ENCODE peak calls at places on chromosomes 4 and X, in seven cellular contexts. Y, X, P, W, S, Q and C are unnamed samples.
A peak's percentile ranks its signal among the peaks of the same experiment; 100 is the strongest.

GRCh38 chr4:145484240-145484846 is 2.7 kb downstream of the SMAD1 start:
- DNase-seq in Y (no peak), X (no peak), P (no peak), W (no peak), S (no peak), Q (no peak), C (no peak)

GRCh38 chr4:4541040-4541631 is 712 bp downstream of the STX18 start:
- DNase-seq in Y (no peak), X (no peak), P (no peak), W (no peak), S (peak; percentile 31), Q (peak; percentile 60), C (peak; percentile 46)

GRCh38 chr4:54971474-54971950 is 153.9 kb downstream of the KDR start:
- DNase-seq in Y (no peak), X (no peak), P (no peak), W (no peak), S (peak; percentile 29), Q (peak; percentile 18), C (no peak)

GRCh38 chr4:173334891-173335754 is 965 bp upstream of the HMGB2 start:
- DNase-seq in Y (peak; percentile 68), X (no peak), P (peak; percentile 90), W (no peak), S (peak; percentile 80), Q (peak; percentile 83), C (peak; percentile 55)

GRCh38 chr4:93827272-93827947 is 1.1 kb upstream of the ATOH1 start:
- DNase-seq in Y (no peak), X (no peak), P (no peak), W (no peak), S (no peak), Q (no peak), C (no peak)

GRCh38 chr4:110195561-110196205 is 2.7 kb downstream of the ELOVL6 start:
- DNase-seq in Y (no peak), X (no peak), P (no peak), W (no peak), S (no peak), Q (no peak), C (no peak)

GRCh38 chr4:24856586-24856985 is 56.3 kb downstream of the CCDC149 start:
- DNase-seq in Y (no peak), X (no peak), P (no peak), W (no peak), S (peak; percentile 72), Q (no peak), C (peak; percentile 38)

GRCh38 chr4:10746371-10747143 is 62.0 kb upstream of the CLNK start:
- DNase-seq in Y (no peak), X (no peak), P (no peak), W (no peak), S (no peak), Q (no peak), C (no peak)

GRCh38 chr4:1026115-1026514 is 14.7 kb downstream of the FGFRL1 start:
- DNase-seq in Y (no peak), X (no peak), P (no peak), W (no peak), S (no peak), Q (no peak), C (no peak)

GRCh38 chr4:13988347-13989265 is 361.1 kb upstream of the BOD1L1 start:
- DNase-seq in Y (peak; percentile 77), X (no peak), P (no peak), W (no peak), S (peak; percentile 95), Q (no peak), C (no peak)

GRCh38 chr4:55008166-55009056 is 117.0 kb downstream of the KDR start:
- DNase-seq in Y (no peak), X (no peak), P (no peak), W (no peak), S (no peak), Q (no peak), C (no peak)

GRCh38 chrX:13120017-13120416 is 75.6 kb upstream of the FAM9C start:
- DNase-seq in Y (peak; percentile 79), X (no peak), P (no peak), W (no peak), S (no peak), Q (peak; percentile 21), C (no peak)

GRCh38 chrX:69961365-69962072 is 88.2 kb downstream of the AWAT2 start:
- DNase-seq in Y (no peak), X (no peak), P (no peak), W (no peak), S (no peak), Q (no peak), C (no peak)

GRCh38 chr4:45944000-45944399 is 179.9 kb downstream of the GABRG1 start:
- DNase-seq in Y (no peak), X (no peak), P (no peak), W (no peak), S (no peak), Q (peak; percentile 5), C (no peak)

GRCh38 chrX:149568701-149569296 is 18.5 kb downstream of the MAGEA9B start:
- DNase-seq in Y (no peak), X (no peak), P (no peak), W (no peak), S (no peak), Q (no peak), C (no peak)

GRCh38 chrX:86946569-86946968 is 571.0 kb upstream of the KLHL4 start:
- DNase-seq in Y (no peak), X (no peak), P (no peak), W (no peak), S (no peak), Q (peak; percentile 30), C (no peak)

GRCh38 chr4:20487446-20487845 is 212.8 kb upstream of the PACRGL start:
- DNase-seq in Y (no peak), X (no peak), P (no peak), W (no peak), S (no peak), Q (no peak), C (no peak)

GRCh38 chr4:2712261-2712842 is 43.8 kb downstream of the TNIP2 start:
- DNase-seq in Y (no peak), X (no peak), P (no peak), W (no peak), S (no peak), Q (no peak), C (no peak)
- TF ChIP-seq CTCF in Y (no peak), X (no peak), P (no peak), W (no peak), S (peak; percentile 2), Q (peak; percentile 33), C (peak; percentile 48)

GRCh38 chrX:153884136-153885076 is 1.6 kb downstream of the L1CAM start:
- DNase-seq in Y (no peak), X (no peak), P (no peak), W (no peak), S (no peak), Q (no peak), C (no peak)
- H3K4me3 ChIP-seq in Y (no peak overlapping the region), X (peak overlapping the region; percentile 56), P (no peak overlapping the region), W (no peak overlapping the region), S (peak overlapping the region; percentile 50), Q (no peak overlapping the region), C (no peak overlapping the region)

GRCh38 chr4:3521621-3522325 is 10.4 kb downstream of the LRPAP1 start:
- DNase-seq in Y (no peak), X (no peak), P (peak; percentile 44), W (no peak), S (no peak), Q (no peak), C (no peak)
- TF ChIP-seq CTCF in Y (no peak), X (no peak), P (no peak), W (no peak), S (no peak), Q (no peak), C (no peak)

DNA sequence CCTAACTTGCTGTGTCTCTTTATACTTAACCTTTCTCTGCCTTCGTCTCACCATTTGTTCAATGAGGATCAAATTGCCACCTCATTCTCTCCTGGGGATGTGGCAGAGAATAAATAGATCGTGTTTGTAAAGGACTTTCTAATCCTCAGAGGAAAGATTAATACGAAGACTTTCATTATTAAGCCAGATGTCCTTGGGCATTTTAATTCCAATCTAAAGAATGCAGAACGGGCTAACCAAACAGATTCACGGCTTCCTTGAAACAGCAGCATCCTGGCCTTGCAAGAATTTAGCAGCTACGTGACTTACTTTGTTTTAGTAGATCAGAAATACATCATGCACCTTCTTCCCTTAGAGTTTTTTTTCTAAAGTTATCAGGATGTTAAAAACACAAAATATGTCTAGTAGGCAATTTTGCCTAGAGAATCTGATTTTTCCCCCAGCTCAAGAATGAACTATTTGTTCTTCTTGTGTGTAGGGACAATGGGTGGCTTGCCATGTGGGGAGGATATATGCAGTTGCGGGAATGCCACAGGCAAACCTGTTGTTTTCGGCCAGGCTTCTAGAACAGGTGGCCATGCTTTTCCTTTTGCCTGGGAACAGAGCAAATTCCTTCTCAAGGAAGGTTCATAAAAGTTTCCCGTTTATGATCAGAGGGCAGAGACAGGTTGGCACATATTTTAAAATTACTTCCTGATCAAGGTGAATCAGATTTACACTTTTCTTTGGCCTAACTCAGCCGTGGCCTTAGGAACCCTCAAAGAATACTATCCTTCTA is 3.0 kb downstream of the MID1 start:
- DNase-seq in Y (no peak), X (no peak), P (no peak), W (no peak), S (no peak), Q (no peak), C (no peak)
- H3K4me3 ChIP-seq in Y (no peak overlapping the region), X (peak overlapping the region; percentile 72), P (no peak overlapping the region), W (no peak overlapping the region), S (peak overlapping the region; percentile 81), Q (no peak overlapping the region), C (no peak overlapping the region)